ENCODE peak calls at places on chromosome 17, in six cellular contexts. Y, S, J, L, Q and U are unnamed samples.

GRCh38 chr17:12342609-12343248 is 322.1 kb downstream of the MAP2K4 start:
- DNase-seq in Y (no peak), S (peak; percentile 31), J (no peak), L (peak; percentile 8), Q (no peak), U (peak; percentile 34)

GRCh38 chr17:42411321-42411820 is 11.7 kb downstream of the CAVIN1 start:
- DNase-seq in Y (peak; percentile 34), S (no peak), J (no peak), L (peak; percentile 53), Q (no peak), U (no peak)

GRCh38 chr17:79760197-79760906 is 17.6 kb upstream of the CBX2 start:
- DNase-seq in Y (no peak), S (no peak), J (no peak), L (no peak), Q (no peak), U (no peak)

GRCh38 chr17:44097110-44097810 is 26.2 kb downstream of the HDAC5 start:
- DNase-seq in Y (no peak), S (no peak), J (peak; percentile 81), L (peak; percentile 81), Q (peak; percentile 41), U (peak; percentile 66)

GRCh38 chr17:17216236-17216635 is 10.1 kb upstream of the PLD6 start:
- DNase-seq in Y (no peak), S (no peak), J (no peak), L (no peak), Q (no peak), U (no peak)

GRCh38 chr17:67431210-67432015 is 54.3 kb downstream of the PITPNC1 start:
- DNase-seq in Y (peak; percentile 47), S (no peak), J (peak; percentile 80), L (peak; percentile 91), Q (no peak), U (peak; percentile 61)

GRCh38 chr17:55845385-55845784 is 94.5 kb downstream of the PCTP start:
- DNase-seq in Y (peak; percentile 26), S (no peak), J (peak; percentile 20), L (peak; percentile 81), Q (no peak), U (peak; percentile 55)

GRCh38 chr17:8837438-8838075 is 29.9 kb downstream of the PIK3R6 start:
- DNase-seq in Y (no peak), S (no peak), J (no peak), L (no peak), Q (no peak), U (no peak)

GRCh38 chr17:73564856-73565255 is 79.4 kb downstream of the SDK2 start:
- DNase-seq in Y (no peak), S (no peak), J (no peak), L (no peak), Q (no peak), U (peak; percentile 24)

GRCh38 chr17:30278032-30278431 is 13.7 kb downstream of the BLMH start:
- DNase-seq in Y (peak; percentile 85), S (peak; percentile 43), J (peak; percentile 69), L (peak; percentile 62), Q (no peak), U (peak; percentile 50)

GRCh38 chr17:60594747-60595146 is 5.2 kb upstream of the PPM1D start:
- DNase-seq in Y (no peak), S (no peak), J (no peak), L (no peak), Q (no peak), U (no peak)

GRCh38 chr17:70608193-70608592 is 438.9 kb downstream of the KCNJ2 start:
- DNase-seq in Y (peak; percentile 12), S (no peak), J (no peak), L (no peak), Q (no peak), U (peak; percentile 34)

GRCh38 chr17:81161536-81161935 is 3.8 kb upstream of the PVALEF start:
- DNase-seq in Y (no peak), S (no peak), J (no peak), L (no peak), Q (no peak), U (no peak)

GRCh38 chr17:66268247-66268927 is 34.0 kb upstream of the PRKCA start:
- DNase-seq in Y (peak; percentile 12), S (no peak), J (peak; percentile 89), L (peak; percentile 94), Q (no peak), U (peak; percentile 82)

GRCh38 chr17:68573338-68573737 is 27.8 kb downstream of the FAM20A start:
- DNase-seq in Y (no peak), S (no peak), J (no peak), L (no peak), Q (no peak), U (no peak)

GRCh38 chr17:59093702-59094231 is 12.9 kb downstream of the TRIM37 start:
- DNase-seq in Y (peak; percentile 93), S (no peak), J (peak; percentile 97), L (peak; percentile 89), Q (peak; percentile 36), U (peak; percentile 98)

GRCh38 chr17:74045608-74046007 is 157.9 kb upstream of the RPL38 start:
- DNase-seq in Y (no peak), S (no peak), J (no peak), L (no peak), Q (no peak), U (no peak)

GRCh38 chr17:49862781-49863331 is 15.0 kb upstream of the TAC4 start:
- DNase-seq in Y (no peak), S (no peak), J (no peak), L (no peak), Q (no peak), U (no peak)

GRCh38 chr17:11493947-11494346 is 104.3 kb upstream of the DNAH9 start:
- DNase-seq in Y (no peak), S (no peak), J (no peak), L (no peak), Q (no peak), U (no peak)

GRCh38 chr17:21268596-21269188 is 15.5 kb upstream of the NATD1 start:
- DNase-seq in Y (no peak), S (no peak), J (no peak), L (no peak), Q (no peak), U (no peak)

GRCh38 chr17:59105852-59106462 is 723 bp downstream of the TRIM37 start:
- DNase-seq in Y (peak; percentile 53), S (peak; percentile 50), J (peak; percentile 41), L (peak; percentile 73), Q (peak; percentile 23), U (peak; percentile 34)

GRCh38 chr17:15405016-15405415 is 62.4 kb downstream of the CDRT4 start:
- DNase-seq in Y (no peak), S (no peak), J (no peak), L (no peak), Q (no peak), U (no peak)

GRCh38 chr17:81993726-81994592 is 16.5 kb downstream of the ASPSCR1 start:
- DNase-seq in Y (no peak), S (no peak), J (no peak), L (no peak), Q (no peak), U (no peak)

GRCh38 chr17:79322216-79323123 is 247.8 kb downstream of the ENGASE start:
- DNase-seq in Y (no peak), S (no peak), J (no peak), L (no peak), Q (no peak), U (no peak)

GRCh38 chr17:39973496-39973895 is 7.1 kb upstream of the PSMD3 start:
- DNase-seq in Y (no peak), S (no peak), J (no peak), L (peak; percentile 75), Q (no peak), U (no peak)

GRCh38 chr17:35460354-35460851 is 11.8 kb upstream of the SLFN13 start:
- DNase-seq in Y (no peak), S (peak; percentile 74), J (no peak), L (no peak), Q (no peak), U (no peak)
- H3K4me3 ChIP-seq in Y (no peak overlapping the region), S (peak overlapping the region; percentile 38), J (no peak overlapping the region), L (no peak overlapping the region), Q (peak overlapping the region; percentile 38), U (no peak overlapping the region)

DNA sequence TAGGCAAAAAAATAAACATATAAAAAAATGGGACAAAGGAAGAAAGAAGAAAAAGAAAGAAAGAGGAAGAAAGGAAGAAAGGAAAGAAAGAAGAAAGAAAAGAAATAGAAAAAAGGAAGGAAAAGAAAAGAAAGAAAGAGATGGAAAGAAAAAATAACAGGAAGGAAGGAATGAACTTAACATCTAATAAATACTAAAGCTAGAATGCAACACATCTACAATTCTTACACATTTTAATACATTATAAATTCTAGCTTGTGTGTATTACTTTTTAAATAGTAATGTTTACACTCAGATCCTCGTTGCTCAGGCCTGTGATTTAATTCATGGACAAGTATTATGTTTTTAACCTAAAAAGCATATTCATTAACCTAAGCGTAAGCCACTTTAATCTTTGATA is 703.0 kb upstream of the KIF2B start:
- DNase-seq in Y (no peak), S (no peak), J (no peak), L (no peak), Q (no peak), U (no peak)
- H4K20me1 ChIP-seq in Y (no peaks in the 10 kb centered on the region), S (no peaks in the 10 kb centered on the region), J (no peaks in the 10 kb centered on the region), L (no peaks in the 10 kb centered on the region), Q (no peaks in the 10 kb centered on the region), U (no peaks in the 10 kb centered on the region)

GRCh38 chr17:1907818-1908698 is 78.3 kb downstream of the RPA1 start:
- DNase-seq in Y (peak; percentile 25), S (peak; percentile 41), J (peak; percentile 21), L (peak; percentile 75), Q (no peak), U (peak; percentile 53)
- H3K4me3 ChIP-seq in Y (peak overlapping the region; percentile 27), S (peak overlapping the region; percentile 44), J (no peak overlapping the region), L (peak overlapping the region; percentile 62), Q (no peak overlapping the region), U (peak overlapping the region; percentile 18)

GRCh38 chr17:19943026-19943425 is 34.6 kb downstream of the AKAP10 start:
- DNase-seq in Y (no peak), S (no peak), J (no peak), L (no peak), Q (no peak), U (no peak)

GRCh38 chr17:19943599-19943998 is 34.0 kb downstream of the AKAP10 start:
- DNase-seq in Y (no peak), S (no peak), J (no peak), L (no peak), Q (no peak), U (no peak)

GRCh38 chr17:19939993-19940721 is 37.5 kb downstream of the AKAP10 start:
- DNase-seq in Y (no peak), S (no peak), J (no peak), L (peak; percentile 24), Q (no peak), U (peak; percentile 36)

GRCh38 chr17:19938736-19939135 is 38.9 kb downstream of the AKAP10 start:
- DNase-seq in Y (no peak), S (no peak), J (no peak), L (no peak), Q (no peak), U (no peak)

DNA sequence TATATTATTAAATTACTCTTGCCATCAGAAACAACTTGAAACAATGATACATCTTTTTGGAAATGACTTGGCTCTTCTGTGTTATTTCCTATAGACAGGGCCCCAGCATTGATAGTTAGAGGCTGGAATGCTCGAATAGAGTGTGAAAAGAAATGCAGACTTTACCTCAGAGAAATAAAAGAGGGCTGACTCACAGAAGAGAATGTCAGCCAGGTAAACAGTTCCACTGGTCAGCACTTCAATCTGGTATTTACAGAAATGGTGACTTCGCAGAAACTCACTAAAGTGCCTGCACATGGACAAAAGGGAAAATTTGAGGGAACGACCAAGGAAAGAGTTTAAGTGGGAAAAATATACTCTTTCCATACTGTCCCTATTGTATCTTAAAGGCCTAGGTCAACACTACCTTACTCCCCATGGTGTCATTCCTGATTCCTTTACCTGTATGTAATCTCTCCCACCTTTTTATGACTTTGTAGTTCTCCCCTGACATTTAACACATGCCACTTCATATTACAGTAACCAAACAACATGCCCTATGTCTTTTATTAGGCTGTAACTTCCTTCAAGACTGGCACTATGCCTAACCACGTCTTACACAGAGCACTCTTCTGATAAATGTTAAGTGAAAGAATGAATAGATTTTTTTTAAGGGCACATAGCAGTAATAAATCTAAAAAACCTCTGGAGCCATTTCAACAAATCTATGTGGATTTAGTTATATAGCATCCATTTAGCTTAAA is 36.7 kb downstream of the AKAP10 start:
- DNase-seq in Y (no peak), S (no peak), J (peak; percentile 48), L (peak; percentile 57), Q (no peak), U (peak; percentile 38)
- H4K20me1 ChIP-seq in Y (no peaks in the 10 kb centered on the region), S (peaks cover 8% of the 10 kb centered on the region), J (peaks cover 25% of the 10 kb centered on the region), L (peaks cover 8% of the 10 kb centered on the region), Q (peaks cover 4% of the 10 kb centered on the region), U (no peaks in the 10 kb centered on the region)